ENCODE peak calls at places on chromosome X, in ten cellular contexts. I, P, H, Y, O, Q, X, B, U and K are unnamed samples.
A peak's percentile ranks its signal among the peaks of the same experiment; 100 is the strongest.

GRCh38 chrX:140157611-140158010 is 192.3 kb upstream of the CXorf66 start:
- DNase-seq in I (no peak), P (no peak), H (no peak), Y (peak; percentile 70), O (no peak), Q (no peak), X (no peak), B (no peak), U (no peak), K (no peak)

GRCh38 chrX:38271154-38271716 is 50.6 kb upstream of the SRPX start:
- DNase-seq in I (no peak), P (no peak), H (no peak), Y (no peak), O (no peak), Q (no peak), X (no peak), B (no peak), U (no peak), K (no peak)

GRCh38 chrX:9231491-9231890 is 197.6 kb upstream of the FAM9B start:
- DNase-seq in I (no peak), P (no peak), H (no peak), Y (peak; percentile 19), O (no peak), Q (no peak), X (no peak), B (no peak), U (no peak), K (no peak)

GRCh38 chrX:134718329-134719317 is 60.4 kb upstream of the PLAC1 start:
- DNase-seq in I (no peak), P (no peak), H (peak; percentile 23), Y (peak; percentile 98), O (no peak), Q (peak; percentile 40), X (no peak), B (peak; percentile 92), U (no peak), K (no peak)

GRCh38 chrX:43958529-43958928 is 14.7 kb downstream of the NDP start:
- DNase-seq in I (no peak), P (no peak), H (no peak), Y (peak; percentile 80), O (peak; percentile 64), Q (peak; percentile 15), X (peak; percentile 28), B (peak; percentile 35), U (no peak), K (peak; percentile 5)

GRCh38 chrX:122625821-122626220 is 558.3 kb upstream of the GRIA3 start:
- DNase-seq in I (no peak), P (no peak), H (no peak), Y (peak; percentile 89), O (no peak), Q (no peak), X (no peak), B (peak; percentile 32), U (no peak), K (no peak)

GRCh38 chrX:31580227-31580626 is 508.4 kb upstream of the FTHL17 start:
- DNase-seq in I (no peak), P (no peak), H (no peak), Y (peak; percentile 8), O (peak; percentile 12), Q (no peak), X (no peak), B (no peak), U (no peak), K (no peak)

GRCh38 chrX:130343411-130343810 is 3.7 kb downstream of the SLC25A14 start:
- DNase-seq in I (no peak), P (no peak), H (no peak), Y (no peak), O (no peak), Q (no peak), X (no peak), B (no peak), U (no peak), K (no peak)

GRCh38 chrX:53000447-53001208 is 42.3 kb upstream of the FAM156A start:
- DNase-seq in I (no peak), P (no peak), H (no peak), Y (no peak), O (no peak), Q (no peak), X (no peak), B (no peak), U (no peak), K (no peak)

GRCh38 chrX:9995855-9996339 is 28.7 kb downstream of the CLDN34 start:
- DNase-seq in I (no peak), P (peak; percentile 91), H (peak; percentile 78), Y (peak; percentile 87), O (no peak), Q (peak; percentile 88), X (peak; percentile 62), B (no peak), U (peak; percentile 10), K (peak; percentile 54)

GRCh38 chrX:140817943-140818342 is 108.4 kb downstream of the LINC00632 start:
- DNase-seq in I (no peak), P (no peak), H (no peak), Y (peak; percentile 24), O (no peak), Q (no peak), X (no peak), B (no peak), U (no peak), K (no peak)

GRCh38 chrX:72018277-72019112 is 107.8 kb downstream of the NHSL2 start:
- DNase-seq in I (peak; percentile 2), P (peak; percentile 48), H (peak; percentile 77), Y (peak; percentile 88), O (peak; percentile 61), Q (peak; percentile 86), X (peak; percentile 74), B (peak; percentile 16), U (peak; percentile 26), K (peak; percentile 75)

GRCh38 chrX:42818151-42818921 is 40.4 kb upstream of the PPP1R2C start:
- DNase-seq in I (no peak), P (no peak), H (no peak), Y (no peak), O (no peak), Q (no peak), X (no peak), B (no peak), U (no peak), K (no peak)

GRCh38 chrX:27565992-27566391 is 24.2 kb upstream of the DCAF8L2 start:
- DNase-seq in I (no peak), P (no peak), H (no peak), Y (no peak), O (no peak), Q (peak; percentile 9), X (no peak), B (no peak), U (no peak), K (no peak)

GRCh38 chrX:106356580-106356979 is 188.5 kb downstream of the PWWP3B start:
- DNase-seq in I (no peak), P (no peak), H (no peak), Y (no peak), O (no peak), Q (no peak), X (no peak), B (no peak), U (no peak), K (no peak)

GRCh38 chrX:320126-320783 is 1.7 kb upstream of the GTPBP6 start:
- DNase-seq in I (no peak), P (no peak), H (no peak), Y (no peak), O (no peak), Q (peak; percentile 53), X (no peak), B (no peak), U (no peak), K (no peak)